ENCODE peak calls at places on chromosome 10, in four cellular contexts. F, J, N and Z are unnamed samples. For H3K4me1, the result is how much of the 10 kb centered on the place peaks cover.

GRCh38 chr10:132444877-132445351 is 47.9 kb downstream of the PWWP2B start:
- DNase-seq in F (no peak), J (no peak), N (no peak), Z (peak)

GRCh38 chr10:21715531-21716195 is 181.6 kb downstream of the MLLT10 start:
- DNase-seq in F (no peak), J (no peak), N (peak), Z (peak)

GRCh38 chr10:119319161-119319919 is 112.0 kb downstream of the GRK5 start:
- DNase-seq in F (no peak), J (no peak), N (no peak), Z (no peak)

GRCh38 chr10:132193907-132194552 is 7.3 kb downstream of the DPYSL4 start:
- DNase-seq in F (no peak), J (no peak), N (no peak), Z (peak)

GRCh38 chr10:100192350-100192749 is 6.5 kb upstream of the ERLIN1 start:
- DNase-seq in F (no peak), J (no peak), N (no peak), Z (no peak)

GRCh38 chr10:85542936-85543730 is 823.5 kb downstream of the GRID1 start:
- DNase-seq in F (no peak), J (peak), N (no peak), Z (no peak)

GRCh38 chr10:128693493-128694132 is 567.4 kb upstream of the MKI67 start:
- DNase-seq in F (no peak), J (no peak), N (no peak), Z (no peak)

GRCh38 chr10:59432207-59432900 is 70.0 kb upstream of the FAM13C start:
- DNase-seq in F (no peak), J (no peak), N (no peak), Z (no peak)

GRCh38 chr10:49393301-49393700 is 2.6 kb downstream of the DRGX start:
- DNase-seq in F (no peak), J (no peak), N (no peak), Z (no peak)

GRCh38 chr10:73439605-73440298 is 6.4 kb upstream of the MSS51 start:
- DNase-seq in F (no peak), J (no peak), N (no peak), Z (peak)

GRCh38 chr10:28280652-28281051 is 22.2 kb downstream of the MPP7 start:
- DNase-seq in F (no peak), J (no peak), N (no peak), Z (peak)

GRCh38 chr10:102646610-102647432 is 2.5 kb downstream of the TRIM8 start:
- DNase-seq in F (no peak), J (no peak), N (peak), Z (peak)

GRCh38 chr10:133211141-133211830 is 18.7 kb upstream of the UTF1 start:
- DNase-seq in F (no peak), J (no peak), N (no peak), Z (no peak)

GRCh38 chr10:3245395-3245794 is 72.8 kb upstream of the PITRM1 start:
- DNase-seq in F (no peak), J (no peak), N (no peak), Z (no peak)

GRCh38 chr10:106508920-106509319 is 655.6 kb downstream of the SORCS1 start:
- DNase-seq in F (no peak), J (no peak), N (no peak), Z (peak)

GRCh38 chr10:60417024-60417423 is 27.3 kb upstream of the ANK3 start:
- DNase-seq in F (no peak), J (no peak), N (no peak), Z (no peak)

GRCh38 chr10:99540673-99541531 is 8.2 kb downstream of the NKX2-3 start:
- DNase-seq in F (no peak), J (no peak), N (no peak), Z (no peak)

GRCh38 chr10:106804992-106805391 is 359.5 kb downstream of the SORCS1 start:
- DNase-seq in F (no peak), J (no peak), N (no peak), Z (no peak)

GRCh38 chr10:37752309-37752875 is 105.0 kb downstream of the ZNF248 start:
- DNase-seq in F (no peak), J (no peak), N (no peak), Z (no peak)

DNA sequence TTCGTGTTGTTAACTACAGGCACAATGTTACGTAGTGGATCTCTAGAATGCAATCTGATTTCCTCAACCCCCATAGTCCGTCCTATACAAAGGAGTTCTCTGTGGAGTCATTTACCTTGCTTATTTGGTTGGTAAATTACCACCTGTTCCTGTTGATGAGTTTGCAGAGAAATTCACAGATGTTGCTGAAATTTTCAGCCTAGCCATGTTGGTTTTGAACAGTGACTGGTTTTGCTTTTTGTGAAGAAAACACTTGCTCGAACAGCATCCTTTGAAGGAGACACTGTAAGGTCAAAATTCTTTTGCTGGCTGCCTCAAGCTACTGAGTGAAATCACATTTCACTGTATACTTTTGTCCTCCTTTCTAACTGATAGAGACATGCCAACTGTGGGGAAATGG is 15.4 kb upstream of the PRKCQ start:
- DNase-seq in F (no peak), J (no peak), N (no peak), Z (no peak)
- H3K4me1 ChIP-seq in F (under half), J (under half), N (under half), Z (under half)

DNA sequence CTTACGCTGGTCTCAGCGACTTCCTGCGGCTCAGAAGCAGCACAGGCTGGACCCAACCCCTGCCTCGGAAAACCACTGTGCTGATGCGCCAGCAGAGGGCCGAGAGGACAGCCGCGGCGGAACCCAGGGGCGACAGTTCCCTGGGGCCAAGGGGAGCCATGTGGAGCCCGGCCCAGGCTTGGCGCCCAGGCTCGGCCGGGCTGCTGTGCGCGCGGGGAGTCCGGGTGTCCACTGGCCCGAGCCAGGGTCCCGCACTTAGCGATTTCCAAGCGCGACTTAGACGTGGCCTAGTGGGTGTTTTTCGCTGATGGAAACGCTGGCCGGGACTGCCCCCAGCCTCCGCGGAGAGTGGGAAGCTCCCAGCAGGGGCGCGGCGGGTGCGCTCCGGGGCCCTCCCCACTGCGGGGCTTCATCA is 18.6 kb upstream of the ZNF32 start:
- DNase-seq in F (no peak), J (no peak), N (no peak), Z (no peak)
- H3K4me3 ChIP-seq in F (peak), J (no peak), N (no peak), Z (peak)

GRCh38 chr10:124095096-124095495 is 1.7 kb upstream of the CHST15 start:
- DNase-seq in F (no peak), J (no peak), N (no peak), Z (no peak)

GRCh38 chr10:124093076-124093773 is at the start of gene CHST15:
- DNase-seq in F (peak), J (peak), N (peak), Z (peak)

GRCh38 chr10:124092270-124093075 is 925 bp downstream of the CHST15 start:
- DNase-seq in F (no peak), J (peak), N (no peak), Z (peak)

GRCh38 chr10:124096494-124096893 is 3.1 kb upstream of the CHST15 start:
- DNase-seq in F (no peak), J (no peak), N (no peak), Z (no peak)

DNA sequence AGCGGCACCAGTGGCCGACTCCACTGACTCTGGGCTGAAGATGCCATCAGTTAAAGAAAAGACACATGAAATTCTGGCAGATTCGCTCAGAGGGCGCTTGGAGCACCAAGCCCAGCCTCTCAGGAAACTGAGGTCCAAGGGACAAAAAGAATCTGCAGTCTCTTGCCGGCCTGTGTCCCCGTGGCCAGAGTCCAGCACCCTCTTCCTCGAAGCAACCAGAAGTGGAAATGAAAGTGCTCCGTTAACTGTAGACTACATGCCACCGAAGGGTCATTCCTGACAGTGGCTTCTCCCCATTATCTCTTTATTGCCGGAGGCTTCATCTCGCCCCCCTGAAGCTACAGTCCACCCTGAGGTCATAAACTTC is 1.0 kb upstream of the CHST15 start:
- DNase-seq in F (no peak), J (no peak), N (no peak), Z (no peak)
- H3K9ac ChIP-seq in F (no peak), J (no peak), N (peak), Z (peak)

GRCh38 chr10:71735709-71736569 is 16.4 kb upstream of the C10orf105 start:
- DNase-seq in F (no peak), J (no peak), N (no peak), Z (no peak)

GRCh38 chr10:71739368-71739900 is 19.9 kb upstream of the C10orf105 start:
- DNase-seq in F (no peak), J (no peak), N (no peak), Z (no peak)

GRCh38 chr10:71740069-71740468 is 20.5 kb upstream of the C10orf105 start:
- DNase-seq in F (no peak), J (no peak), N (no peak), Z (peak)

GRCh38 chr10:71736570-71737355 is 17.2 kb upstream of the C10orf105 start:
- DNase-seq in F (no peak), J (no peak), N (no peak), Z (no peak)

DNA sequence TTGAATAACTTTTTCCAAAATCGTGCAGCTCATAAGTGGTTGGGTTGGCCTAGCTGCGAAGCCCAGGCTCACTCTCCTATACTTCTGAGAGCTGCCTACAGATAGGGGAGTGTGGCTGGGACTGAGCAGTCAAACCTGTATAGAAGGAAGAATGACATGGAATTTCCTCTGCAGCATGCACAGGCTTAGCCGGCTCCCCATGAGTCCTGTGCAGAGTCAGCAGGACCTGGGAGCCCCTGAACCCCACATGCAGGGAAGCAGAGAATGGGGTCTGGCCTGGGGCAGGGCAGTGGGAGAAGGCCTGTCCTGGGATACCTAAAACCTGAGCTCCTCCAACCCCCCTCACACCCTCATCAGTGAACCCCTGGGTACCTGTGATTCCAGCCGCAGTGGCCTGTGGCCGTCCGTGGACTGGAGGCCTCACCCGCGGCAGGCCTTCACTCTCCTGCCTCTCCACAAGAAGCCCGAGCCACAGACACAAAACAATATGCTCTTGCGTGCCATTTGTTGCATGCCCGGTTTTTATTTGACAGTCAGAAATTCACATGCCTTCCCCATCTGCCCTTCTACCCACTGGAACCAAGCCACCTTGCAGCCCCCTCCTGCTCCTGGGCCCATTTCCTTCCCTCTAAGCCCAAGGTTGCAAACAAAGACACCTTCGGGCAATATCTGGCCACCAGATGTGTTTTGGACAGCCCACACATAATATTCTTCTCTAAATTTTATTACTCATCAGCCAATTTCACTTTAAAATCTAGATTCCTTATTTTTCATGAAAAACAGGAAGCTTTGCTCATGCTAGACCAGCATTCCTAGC is 18.0 kb upstream of the C10orf105 start:
- DNase-seq in F (no peak), J (no peak), N (no peak), Z (no peak)
- H3K4me1 ChIP-seq in F (under half), J (under half), N (under half), Z (under half)